ENCODE peak calls at places on chromosome 13, in four cellular contexts. F, Y, W and V are unnamed samples.

GRCh38 chr13:38002596-38002995 is 133.0 kb upstream of the TRPC4 start:
- DNase-seq in F (no peak), W (no peak), Y (no peak), V (no peak)

GRCh38 chr13:26051231-26052135 is at the start of gene SHISA2:
- DNase-seq in W (peak; percentile 79), F (no peak), Y (no peak), V (peak; percentile 14)

GRCh38 chr13:92143766-92144165 is 745.3 kb downstream of the GPC5 start:
- DNase-seq in Y (no peak), W (no peak), F (no peak), V (no peak)

GRCh38 chr13:24614306-24615080 is 65.7 kb upstream of the ATP12A start:
- DNase-seq in W (no peak), F (no peak), Y (no peak), V (no peak)

GRCh38 chr13:37303610-37304009 is 198.1 kb upstream of the CSNK1A1L start:
- DNase-seq in Y (no peak), F (no peak), W (no peak), V (no peak)

GRCh38 chr13:52695856-52696255 is 43.2 kb downstream of the SUGT1 start:
- DNase-seq in W (no peak), F (no peak), Y (peak; percentile 20), V (no peak)

GRCh38 chr13:59584902-59585670 is 578.6 kb downstream of the DIAPH3 start:
- DNase-seq in F (no peak), W (no peak), Y (no peak), V (no peak)

GRCh38 chr13:108083056-108083455 is 132.3 kb downstream of the LIG4 start:
- DNase-seq in F (no peak), Y (no peak), W (no peak), V (no peak)

GRCh38 chr13:30862707-30863106 is 43.4 kb upstream of the MEDAG start:
- DNase-seq in F (no peak), Y (no peak), W (no peak), V (no peak)

GRCh38 chr13:40445557-40445990 is 220.9 kb downstream of the FOXO1 start:
- DNase-seq in Y (no peak), W (no peak), F (no peak), V (no peak)

GRCh38 chr13:50214514-50214913 is 199.3 kb downstream of the KCNRG start:
- DNase-seq in Y (no peak), F (no peak), W (no peak), V (no peak)

GRCh38 chr13:111883571-111884343 is 183.2 kb upstream of the SOX1 start:
- DNase-seq in W (peak; percentile 28), F (no peak), Y (no peak), V (no peak)

GRCh38 chr13:95833126-95833525 is 156.2 kb downstream of the DNAJC3 start:
- DNase-seq in W (no peak), F (no peak), Y (no peak), V (no peak)

GRCh38 chr13:95896302-95896701 is 156.9 kb downstream of the UGGT2 start:
- DNase-seq in W (no peak), Y (no peak), F (no peak), V (no peak)

GRCh38 chr13:107743523-107743922 is 471.8 kb downstream of the LIG4 start:
- DNase-seq in F (no peak), Y (no peak), W (no peak), V (no peak)

GRCh38 chr13:94454334-94454733 is 25.1 kb downstream of the DCT start:
- DNase-seq in Y (no peak), W (no peak), F (no peak), V (no peak)

GRCh38 chr13:31433756-31434155 is 234.0 kb downstream of the B3GLCT start:
- DNase-seq in Y (no peak), W (no peak), F (no peak), V (no peak)

GRCh38 chr13:71866173-71867091 is 572 bp downstream of the DACH1 start:
- DNase-seq in W (peak; percentile 69), Y (no peak), F (no peak), V (no peak)

GRCh38 chr13:42066542-42066941 is 18.1 kb downstream of the DGKH start:
- DNase-seq in Y (no peak), F (no peak), W (no peak), V (no peak)

GRCh38 chr13:78137404-78138142 is 218.9 kb upstream of the EDNRB start:
- DNase-seq in Y (peak; percentile 58), F (peak; percentile 11), W (peak; percentile 57), V (peak; percentile 50)

GRCh38 chr13:113624235-113624587 is 33.8 kb downstream of the ATP4B start:
- DNase-seq in Y (no peak), W (no peak), F (no peak), V (no peak)
- H3K4me1 ChIP-seq in Y (no peaks in the 10 kb centered on the region), W (no peaks in the 10 kb centered on the region), F (no peaks in the 10 kb centered on the region), V (no peaks in the 10 kb centered on the region)

DNA sequence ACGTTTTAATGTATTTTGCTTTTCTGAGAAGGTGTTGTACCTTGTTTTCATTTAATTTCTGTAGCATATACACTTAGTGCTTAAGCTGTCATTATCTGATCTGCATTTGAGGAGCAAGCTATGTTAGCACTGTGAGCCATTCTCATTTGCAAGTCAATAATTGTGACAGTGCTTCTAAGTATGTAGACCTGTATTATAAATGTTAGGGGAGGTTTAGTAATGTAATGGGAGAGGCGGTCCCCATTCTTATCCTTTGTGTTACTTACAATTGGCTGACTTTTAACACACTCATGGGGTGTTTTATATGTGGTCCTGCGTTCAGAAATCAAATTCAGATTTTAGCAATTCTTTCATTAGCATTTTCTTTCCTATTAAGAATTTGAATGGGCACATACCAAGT is 90.2 kb downstream of the GPC6 start:
- DNase-seq in W (no peak), F (no peak), Y (no peak), V (no peak)
- TF ChIP-seq PHF8 in W (no peak), F (no peak), Y (no peak), V (no peak)

GRCh38 chr13:48493076-48493765 is 39.7 kb downstream of the RCBTB2 start:
- DNase-seq in Y (no peak), W (no peak), F (no peak), V (no peak)

GRCh38 chr13:48491423-48492122 is 41.3 kb downstream of the RCBTB2 start:
- DNase-seq in Y (no peak), W (no peak), F (no peak), V (no peak)

GRCh38 chr13:48494874-48495273 is 38.0 kb downstream of the RCBTB2 start:
- DNase-seq in F (no peak), Y (no peak), W (no peak), V (no peak)

GRCh38 chr13:48492123-48493075 is 40.5 kb downstream of the RCBTB2 start:
- DNase-seq in F (no peak), Y (no peak), W (no peak), V (no peak)

DNA sequence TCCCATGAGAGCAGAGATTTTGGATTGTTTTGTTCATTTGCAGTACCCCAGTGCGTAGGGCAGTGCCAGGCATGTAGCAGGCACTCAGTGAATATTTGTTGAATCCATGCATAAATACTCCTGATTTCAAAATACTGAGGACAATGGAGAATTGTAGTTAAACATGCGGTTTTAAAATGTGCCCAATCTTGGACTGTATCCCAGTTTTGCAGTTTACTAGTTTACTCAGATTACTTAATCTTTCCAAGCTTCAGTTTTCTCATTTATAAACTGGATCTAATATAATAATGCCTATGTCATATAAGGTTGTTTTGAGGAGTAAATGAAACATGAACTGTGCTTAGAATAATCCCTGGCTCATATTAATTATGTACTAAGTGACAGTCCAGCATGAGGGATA is 39.0 kb downstream of the RCBTB2 start:
- DNase-seq in Y (no peak), W (no peak), F (no peak), V (no peak)
- H3K4me1 ChIP-seq in Y (peaks cover 23% of the 10 kb centered on the region), W (no peaks in the 10 kb centered on the region), F (peaks cover 6% of the 10 kb centered on the region), V (no peaks in the 10 kb centered on the region)

DNA sequence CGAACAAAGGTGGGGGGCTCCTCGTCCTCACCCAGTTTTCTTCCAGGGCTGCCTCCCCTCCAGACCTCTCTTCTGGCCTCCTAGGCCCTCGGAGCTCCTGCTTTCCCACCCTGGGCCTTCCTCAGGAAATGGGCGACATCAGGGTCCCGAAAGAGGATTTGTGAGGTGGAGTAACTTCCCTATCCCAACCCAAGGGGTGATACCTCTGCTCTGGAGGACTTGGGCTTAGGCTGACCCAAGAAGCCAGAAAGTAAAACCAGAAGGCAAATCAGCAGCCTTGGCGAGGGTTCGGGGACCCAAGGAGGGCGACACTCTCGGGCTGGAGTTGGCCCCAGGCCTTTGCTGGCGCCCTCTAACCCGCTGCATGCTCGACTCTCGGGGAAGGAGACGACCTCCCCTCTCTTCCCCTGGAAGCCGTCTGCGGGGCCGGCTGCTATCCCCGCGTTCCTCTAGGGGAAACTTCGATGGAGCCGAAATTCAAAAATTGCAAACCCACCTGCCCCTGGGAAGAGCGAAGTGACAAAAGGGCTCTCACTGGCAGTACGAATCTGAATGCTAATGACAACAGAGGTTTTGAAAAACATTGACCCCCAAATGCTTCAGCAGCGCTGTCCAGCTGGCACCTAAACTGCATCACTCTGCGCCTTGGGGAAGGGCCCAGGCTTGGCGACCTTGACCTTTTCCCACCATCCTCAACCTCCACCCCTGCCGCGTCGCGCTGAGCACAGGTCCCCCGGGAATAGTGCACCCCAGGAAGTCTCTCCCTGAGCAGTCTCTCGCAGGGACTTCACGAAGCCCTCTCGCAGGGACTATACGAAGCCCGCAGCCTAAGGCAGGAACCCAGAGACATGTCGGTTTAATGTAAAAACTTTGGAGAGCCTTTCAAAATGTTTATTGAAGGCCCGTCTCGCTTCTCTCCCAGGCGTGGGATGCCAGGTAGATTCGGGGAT is 2.4 kb downstream of the PDX1 start:
- DNase-seq in W (peak; percentile 66), Y (no peak), F (no peak), V (no peak)
- TF ChIP-seq PHF8 in W (no peak), Y (no peak), F (no peak), V (no peak)

DNA sequence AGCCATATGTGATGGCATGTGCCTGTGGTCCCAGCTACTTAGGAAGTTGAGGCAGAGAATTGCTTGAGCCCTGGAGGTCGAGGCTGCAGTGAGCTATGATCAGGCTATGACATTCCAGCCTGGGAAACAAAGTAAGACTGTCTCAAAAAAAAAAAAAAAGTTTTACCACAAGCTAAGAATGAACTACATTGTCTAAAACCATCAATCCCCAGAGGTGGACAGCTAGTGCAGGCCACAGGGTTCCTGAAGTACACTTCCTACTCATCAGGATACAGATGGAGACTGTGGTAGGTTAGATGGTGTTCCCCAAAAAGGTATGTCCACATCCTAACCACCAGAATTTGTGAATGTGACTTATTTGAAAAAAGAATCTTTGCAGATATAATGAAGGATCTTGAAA is 63.5 kb upstream of the DOCK9 start:
- DNase-seq in F (no peak), Y (no peak), W (no peak), V (no peak)
- H3K4me1 ChIP-seq in F (peaks cover 22% of the 10 kb centered on the region), Y (no peaks in the 10 kb centered on the region), W (peaks cover 4% of the 10 kb centered on the region), V (peaks cover 15% of the 10 kb centered on the region)

GRCh38 chr13:75968103-75968838 is 332.1 kb downstream of the LMO7 start:
- DNase-seq in F (no peak), W (no peak), Y (no peak), V (peak; percentile 6)
- TF ChIP-seq PHF8 in F (no peak), W (no peak), Y (no peak), V (no peak)